ENCODE peak calls at places on chromosomes 2 and 18, in four cellular contexts. V is K562, P is GM12878, L is IMR-90. U is an unnamed sample.

GRCh38 chr2:160652236-160652635 is 158.6 kb upstream of the RBMS1 start:
- DNase-seq in V (no peak), P (no peak), L (no peak), U (peak; percentile 60)

GRCh38 chr2:10439185-10439879 is 8.8 kb downstream of the ODC1 start:
- DNase-seq in V (no peak), P (no peak), L (no peak), U (no peak)

GRCh38 chr2:120886967-120887672 is 151.5 kb downstream of the GLI2 start:
- DNase-seq in V (no peak), P (no peak), L (no peak), U (no peak)

GRCh38 chr2:33085646-33086045 is 138.9 kb downstream of the LTBP1 start:
- DNase-seq in V (no peak), P (no peak), L (no peak), U (no peak)

GRCh38 chr2:164662066-164662465 is 40.8 kb upstream of the GRB14 start:
- DNase-seq in V (no peak), P (no peak), L (no peak), U (no peak)

GRCh38 chr18:471701-472100 is 28.8 kb downstream of the COLEC12 start:
- DNase-seq in V (no peak), P (no peak), L (no peak), U (no peak)

GRCh38 chr18:77055429-77056310 is 76.9 kb downstream of the MBP start:
- DNase-seq in V (no peak), P (no peak), L (peak; percentile 58), U (no peak)

GRCh38 chr2:4914551-4914950 is 777.6 kb upstream of the SOX11 start:
- DNase-seq in V (no peak), P (no peak), L (no peak), U (no peak)

GRCh38 chr2:25740810-25741381 is 67.5 kb upstream of the DTNB start:
- DNase-seq in V (no peak), P (no peak), L (no peak), U (no peak)

GRCh38 chr2:26914286-26914962 is 56.0 kb upstream of the MAPRE3 start:
- DNase-seq in V (no peak), P (no peak), L (no peak), U (no peak)

DNA sequence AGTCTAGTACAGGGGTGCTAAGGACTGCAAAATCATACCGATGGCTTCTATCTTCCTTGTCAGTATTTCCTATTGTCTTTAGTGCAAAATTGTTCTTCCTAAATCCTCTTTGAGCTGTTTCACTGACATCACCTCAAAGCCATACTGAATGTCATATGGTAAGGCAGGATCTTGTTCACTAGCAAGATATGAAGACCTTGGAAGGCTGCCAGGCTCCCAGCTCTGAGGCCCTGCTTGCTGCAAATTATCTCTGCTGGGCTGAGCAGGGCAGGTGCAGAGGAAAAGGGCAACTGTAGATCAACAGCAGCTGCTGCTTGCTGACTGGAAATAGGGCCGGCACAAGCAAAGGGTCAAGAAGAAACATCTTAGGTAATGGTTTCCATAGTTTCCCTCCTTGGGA is 58.2 kb downstream of the PMAIP1 start:
- DNase-seq in V (peak; percentile 9), P (no peak), L (peak; percentile 83), U (peak; percentile 52)
- TF ChIP-seq FOS in V (no peak), P (no peak), L (no peak), U (no peak)

DNA sequence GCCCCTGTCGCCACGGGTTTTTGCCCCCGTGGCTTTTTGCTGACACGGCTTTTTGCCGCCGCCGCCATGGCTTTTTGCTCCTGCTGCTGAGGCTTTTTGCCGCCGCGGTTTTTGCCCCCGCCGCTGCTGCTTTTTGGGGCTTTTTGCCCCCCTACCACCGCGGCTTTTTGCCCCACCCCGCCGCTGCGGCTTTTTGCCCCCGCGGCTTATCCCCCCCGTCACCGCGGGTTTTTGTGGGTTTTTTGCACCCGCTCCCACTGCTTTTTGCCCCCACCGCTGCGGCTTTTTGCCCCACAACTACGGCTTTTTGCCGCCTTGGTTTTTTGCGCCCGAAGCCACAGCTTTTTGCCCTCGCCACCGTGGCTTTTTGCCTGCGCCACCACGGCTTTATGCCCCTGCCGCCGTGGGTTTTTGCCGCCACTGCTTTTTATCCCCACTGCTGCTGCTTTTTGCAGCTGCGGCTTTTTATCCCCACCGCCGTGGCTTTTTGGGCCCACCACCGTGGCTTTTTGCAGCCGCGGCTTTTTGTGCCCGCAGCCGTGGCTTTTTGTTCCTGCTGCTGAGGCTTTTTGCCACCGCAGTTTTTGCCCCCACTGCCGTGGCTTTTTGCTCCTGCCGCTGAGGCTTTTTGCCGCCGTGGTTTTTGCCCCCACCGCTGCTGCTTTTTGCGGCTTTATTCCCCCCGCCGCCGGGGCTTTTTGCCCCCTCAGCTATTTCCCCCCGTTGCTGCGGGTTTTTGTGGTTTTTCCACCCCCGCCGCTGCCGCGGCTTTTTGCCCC is 2798.0 kb upstream of the TEKT4 start:
- DNase-seq in V (no peak), P (no peak), L (no peak), U (no peak)
- TF ChIP-seq FOS in V (no peak), P (no peak), L (no peak), U (no peak)

GRCh38 chr2:226790436-226790835 is 9.2 kb downstream of the IRS1 start:
- DNase-seq in V (no peak), P (no peak), L (peak; percentile 29), U (no peak)
- TF ChIP-seq FOS in V (no peak), P (no peak), L (no peak), U (no peak)

GRCh38 chr2:229392214-229392613 is 121.1 kb upstream of the PID1 start:
- DNase-seq in V (no peak), P (no peak), L (no peak), U (no peak)

GRCh38 chr2:229388746-229389145 is 117.7 kb upstream of the PID1 start:
- DNase-seq in V (no peak), P (no peak), L (no peak), U (no peak)

DNA sequence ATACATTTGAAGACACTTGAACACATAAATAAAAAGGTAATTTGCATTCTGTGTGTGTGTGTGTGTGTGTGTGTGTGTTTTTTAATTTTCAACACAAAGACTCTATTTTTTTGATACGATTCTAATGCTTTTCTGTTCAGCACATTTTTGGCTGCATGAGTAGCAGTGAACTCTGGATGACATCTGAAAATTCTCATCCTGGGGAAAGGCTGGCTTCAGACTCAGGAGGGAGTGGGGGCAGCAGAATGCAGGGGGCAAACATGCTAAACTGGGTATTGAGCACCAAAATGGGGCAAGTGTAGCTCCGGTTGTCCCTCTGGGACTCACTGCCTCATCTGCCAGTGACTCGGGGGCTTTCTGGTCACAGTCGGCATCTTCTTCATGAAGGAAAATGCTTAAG is 116.7 kb upstream of the PID1 start:
- DNase-seq in V (no peak), P (no peak), L (no peak), U (no peak)
- TF ChIP-seq FOS in V (no peak), P (no peak), L (no peak), U (no peak)

GRCh38 chr2:62197017-62197586 is 1.2 kb downstream of the B3GNT2 start:
- DNase-seq in V (peak; percentile 52), P (no peak), L (no peak), U (peak; percentile 35)
- TF ChIP-seq FOS in V (no peak), P (no peak), L (no peak), U (no peak)